ENCODE peak calls at places on chromosomes 1 and 21, in nine cellular contexts. C, B, D, J, P, Y, Q, F and X are unnamed samples.

GRCh38 chr1:243715285-243715684 is 134.8 kb downstream of the AKT3 start:
- DNase-seq in D (no peak), B (no peak), P (no peak), Y (no peak), J (no peak), F (no peak), C (no peak), Q (no peak), X (no peak)

GRCh38 chr1:234564035-234565029 is 45.6 kb downstream of the IRF2BP2 start:
- DNase-seq in Q (peak; percentile 79), P (peak; percentile 80), B (no peak), F (no peak), Y (no peak), D (no peak), J (no peak), C (no peak), X (no peak)

GRCh38 chr1:107315652-107316051 is 174.8 kb downstream of the NTNG1 start:
- DNase-seq in C (no peak), F (no peak), D (no peak), P (no peak), Y (no peak), B (no peak), Q (no peak), J (no peak), X (no peak)

GRCh38 chr1:226001852-226002666 is 2.9 kb upstream of the SDE2 start:
- DNase-seq in J (peak; percentile 87), Q (peak; percentile 8), P (peak; percentile 71), D (peak; percentile 40), B (peak; percentile 70), Y (peak; percentile 25), F (peak; percentile 86), C (peak; percentile 35), X (peak; percentile 88)

GRCh38 chr21:39040494-39041110 is 142.6 kb downstream of the PSMG1 start:
- DNase-seq in J (no peak), Y (no peak), Q (no peak), F (no peak), P (no peak), D (no peak), C (no peak), B (no peak), X (no peak)

GRCh38 chr1:63746129-63746864 is 27.5 kb upstream of the ROR1 start:
- DNase-seq in D (no peak), Q (peak; percentile 6), J (no peak), C (no peak), B (no peak), Y (no peak), P (no peak), F (no peak), X (no peak)

GRCh38 chr1:76763678-76764077 is 103.6 kb upstream of the ST6GALNAC5 start:
- DNase-seq in Y (no peak), J (no peak), B (no peak), F (no peak), C (no peak), P (no peak), Q (no peak), D (no peak), X (no peak)

GRCh38 chr1:35637401-35637809 is 3.9 kb downstream of the PSMB2 start:
- DNase-seq in C (peak; percentile 42), P (no peak), Q (no peak), Y (no peak), D (no peak), B (no peak), F (no peak), J (no peak), X (no peak)

GRCh38 chr1:55828031-55828430 is 612.9 kb upstream of the USP24 start:
- DNase-seq in F (no peak), Y (no peak), D (no peak), Q (peak; percentile 72), P (no peak), J (no peak), C (no peak), B (no peak), X (no peak)

GRCh38 chr1:173356211-173356762 is 120.8 kb upstream of the PRDX6 start:
- DNase-seq in Y (no peak), J (no peak), Q (peak; percentile 47), D (no peak), P (no peak), C (peak; percentile 18), F (no peak), B (no peak), X (no peak)

GRCh38 chr1:41811051-41811795 is 107.5 kb downstream of the HIVEP3 start:
- DNase-seq in J (no peak), C (peak; percentile 41), F (no peak), B (no peak), D (no peak), Y (no peak), P (no peak), Q (peak; percentile 27), X (no peak)

GRCh38 chr1:86499987-86500593 is 31.4 kb downstream of the CLCA1 start:
- DNase-seq in Q (peak; percentile 66), D (no peak), J (no peak), C (peak; percentile 33), Y (no peak), P (no peak), F (no peak), B (no peak), X (no peak)

GRCh38 chr1:151624783-151625182 is 12.9 kb downstream of the SNX27 start:
- DNase-seq in B (no peak), F (no peak), Q (no peak), P (no peak), C (no peak), Y (no peak), J (no peak), D (no peak), X (no peak)

GRCh38 chr21:35086357-35086756 is 37.3 kb upstream of the RUNX1 start:
- DNase-seq in J (no peak), F (no peak), Q (peak; percentile 67), C (no peak), Y (no peak), B (no peak), P (no peak), D (no peak), X (no peak)

DNA sequence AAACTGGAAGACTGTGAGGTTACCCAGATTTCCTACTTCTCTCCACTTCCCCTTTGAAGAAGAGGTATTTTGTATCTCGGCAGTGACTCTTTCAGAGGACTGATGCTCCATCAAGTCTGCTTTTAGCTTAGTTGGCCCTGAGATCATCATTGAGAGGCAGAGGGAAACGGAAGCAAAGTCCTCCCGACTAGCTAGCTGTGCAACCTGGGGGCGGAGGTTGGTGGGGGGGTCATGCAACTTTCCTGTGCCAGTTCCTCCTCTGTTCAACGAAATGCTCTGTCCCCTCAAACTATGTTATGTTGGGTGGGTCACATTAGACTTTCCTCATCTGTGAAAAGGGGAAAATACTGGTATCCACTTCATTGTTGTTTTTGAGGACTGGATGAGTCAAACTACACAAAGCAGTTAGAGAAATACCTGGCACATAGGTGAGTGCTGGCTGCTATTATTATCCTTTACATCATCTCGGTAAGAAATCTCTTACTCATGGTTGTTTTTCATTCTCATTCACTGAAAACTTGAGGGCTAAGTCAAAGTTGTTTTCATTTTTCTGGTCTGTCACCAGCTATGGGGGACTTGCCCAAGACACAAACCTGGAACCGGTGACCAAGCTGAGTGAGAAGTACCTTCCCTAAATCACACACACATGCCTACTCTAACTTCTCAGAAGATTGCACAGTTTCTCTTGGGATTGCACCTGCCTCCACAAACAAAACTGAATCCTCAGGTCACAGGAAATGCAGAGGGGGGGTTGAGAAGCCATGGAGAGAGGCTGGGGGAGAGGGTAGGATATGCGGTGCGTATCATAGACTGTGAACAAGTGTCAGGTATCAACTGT is 83.3 kb downstream of the ABCA4 start:
- DNase-seq in B (no peak), D (no peak), P (no peak), C (no peak), Q (no peak), J (no peak), Y (no peak), F (no peak), X (no peak)
- TF ChIP-seq CTCF in B (no peak), D (no peak), P (no peak), C (no peak), Q (no peak), J (no peak), Y (no peak), F (no peak), X (no peak)

DNA sequence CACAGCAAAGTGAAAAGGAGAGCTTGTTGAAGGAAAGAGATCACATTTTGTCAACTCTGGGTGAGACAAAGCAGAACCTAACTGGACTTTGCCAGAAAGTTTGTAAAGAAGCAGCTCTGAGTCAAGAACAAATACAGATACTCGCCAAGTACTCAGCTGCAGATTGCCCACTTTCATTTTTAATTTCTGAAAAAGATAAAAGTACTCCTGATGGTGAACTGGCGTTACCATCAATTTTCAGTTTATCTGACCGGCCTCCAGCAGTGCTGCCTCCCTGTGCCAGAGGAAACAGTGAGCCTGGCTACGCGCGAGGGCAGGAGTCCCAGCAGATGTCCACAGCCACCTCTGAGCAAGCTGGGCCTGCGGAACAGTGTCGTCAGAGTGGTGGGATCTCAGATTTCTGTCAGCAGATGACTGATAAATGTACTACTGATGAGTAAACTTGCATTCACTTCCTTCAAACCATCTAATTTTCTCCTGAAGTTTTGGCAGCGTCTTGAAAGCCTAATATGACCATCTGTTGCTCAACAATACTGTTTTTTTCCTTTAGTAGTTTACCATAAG is 43.8 kb downstream of the BACH1 start:
- DNase-seq in F (peak; percentile 63), D (peak; percentile 68), C (peak; percentile 55), P (no peak), B (peak; percentile 27), Q (peak; percentile 69), J (peak; percentile 80), Y (peak; percentile 34), X (no peak)
- TF ChIP-seq CTCF in F (no peak), D (no peak), C (no peak), P (no peak), B (no peak), Q (peak; percentile 7), J (no peak), Y (no peak), X (no peak)

DNA sequence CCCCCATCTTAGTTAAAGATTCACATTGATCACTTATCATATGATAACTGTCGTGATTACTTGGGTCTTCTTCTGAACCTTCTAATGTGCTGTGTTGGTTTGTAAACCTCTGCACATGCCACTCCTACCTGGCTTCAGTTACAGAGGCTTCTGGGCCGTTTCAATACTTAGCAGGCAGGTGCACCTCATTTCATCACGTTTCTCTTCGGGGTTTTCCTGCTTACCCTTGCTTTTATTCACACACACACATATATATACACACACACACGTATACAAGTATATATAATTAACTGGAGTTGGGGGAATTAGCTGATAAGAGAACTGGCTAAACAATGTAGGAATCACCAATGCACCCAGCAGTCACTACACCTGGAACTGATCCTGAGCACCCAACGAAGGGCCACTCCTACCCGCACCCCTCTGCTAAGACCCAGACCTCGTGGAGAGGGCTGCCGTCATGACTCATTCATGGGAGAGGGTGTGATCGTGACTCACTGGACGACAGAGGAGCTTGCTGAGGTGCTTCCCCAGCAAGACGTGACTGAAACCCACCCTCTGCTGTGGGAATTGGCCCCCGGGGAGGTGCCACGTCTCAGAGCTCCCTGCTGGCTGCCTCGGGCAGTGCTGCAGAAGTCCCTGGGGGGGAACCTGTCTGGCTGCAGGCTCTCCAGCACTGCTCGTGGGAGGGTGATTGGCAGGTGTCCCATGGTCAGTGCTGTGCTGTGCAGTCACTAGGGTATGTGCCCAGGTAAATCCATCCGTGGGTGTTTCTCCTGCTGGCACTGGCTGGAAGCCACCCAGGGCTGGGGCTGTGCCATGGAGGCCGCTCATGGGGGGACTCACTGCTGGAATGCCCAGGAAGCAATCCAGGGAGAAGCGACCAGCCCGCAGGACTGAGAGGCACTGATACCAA is 166.6 kb downstream of the DYRK1A start:
- DNase-seq in C (peak; percentile 29), Q (no peak), F (no peak), P (peak; percentile 47), D (no peak), B (no peak), Y (no peak), J (no peak), X (no peak)
- TF ChIP-seq CTCF in C (no peak), Q (no peak), F (no peak), P (no peak), D (no peak), B (no peak), Y (no peak), J (peak; percentile 31), X (no peak)

GRCh38 chr1:89525169-89525855 is 683 bp downstream of the LRRC8B start:
- DNase-seq in C (peak; percentile 65), J (no peak), Q (no peak), F (peak; percentile 34), D (peak; percentile 26), Y (peak; percentile 39), P (peak; percentile 67), B (no peak), X (peak; percentile 67)
- TF ChIP-seq CTCF in C (no peak), J (no peak), Q (no peak), F (no peak), D (no peak), Y (no peak), P (no peak), B (peak; percentile 9), X (no peak)